ENCODE peak calls at places on chromosome 16, in nine cellular contexts. X is thyroid gland, A is ovary, I is lower leg skin, S is sigmoid colon, L is uterus, C is gastrocnemius medialis, P is HCT116, J is A549. W is an unnamed sample.
A peak's percentile ranks its signal among the peaks of the same experiment; 100 is the strongest.

GRCh38 chr16:87832137-87832527 is 37.2 kb downstream of the SLC7A5 start:
- DNase-seq in X (no peak), A (no peak), I (no peak), S (no peak), L (no peak), C (no peak), P (no peak), J (peak; percentile 64), W (no peak)

GRCh38 chr16:78925071-78925714 is 675.3 kb downstream of the MAF start:
- DNase-seq in X (peak; percentile 18), A (no peak), I (no peak), S (no peak), L (no peak), C (peak; percentile 30), P (peak; percentile 31), J (peak; percentile 45), W (peak; percentile 13)

GRCh38 chr16:77647726-77648125 is 74.6 kb upstream of the NUDT7 start:
- DNase-seq in X (no peak), A (no peak), I (no peak), S (no peak), L (no peak), C (no peak), P (no peak), J (no peak), W (no peak)

GRCh38 chr16:19294156-19294649 is 8.7 kb downstream of the CLEC19A start:
- DNase-seq in X (peak; percentile 11), A (no peak), I (peak; percentile 52), S (peak; percentile 72), L (peak; percentile 14), C (peak; percentile 53), P (no peak), J (peak; percentile 45), W (peak; percentile 14)

GRCh38 chr16:2458887-2459646 is 842 bp upstream of the TEDC2 start:
- DNase-seq in X (peak; percentile 29), A (no peak), I (no peak), S (no peak), L (no peak), C (no peak), P (no peak), J (no peak), W (no peak)

GRCh38 chr16:81928975-81929374 is 82.3 kb downstream of the SDR42E1 start:
- DNase-seq in X (no peak), A (no peak), I (no peak), S (no peak), L (no peak), C (no peak), P (no peak), J (no peak), W (no peak)

GRCh38 chr16:54928421-54929089 is 2.1 kb upstream of the IRX5 start:
- DNase-seq in X (peak; percentile 43), A (peak; percentile 54), I (peak; percentile 79), S (no peak), L (peak; percentile 55), C (peak; percentile 31), P (no peak), J (peak; percentile 69), W (peak; percentile 54)

GRCh38 chr16:86516618-86517003 is 6.3 kb downstream of the FOXF1 start:
- DNase-seq in X (no peak), A (no peak), I (no peak), S (peak; percentile 77), L (no peak), C (no peak), P (no peak), J (no peak), W (no peak)

GRCh38 chr16:67939507-67940435 is 3.1 kb upstream of the PSMB10 start:
- DNase-seq in X (peak; percentile 36), A (peak; percentile 61), I (no peak), S (no peak), L (no peak), C (peak; percentile 66), P (no peak), J (no peak), W (peak; percentile 68)

GRCh38 chr16:31710134-31710533 is 163.5 kb upstream of the ZNF267 start:
- DNase-seq in X (peak; percentile 69), A (no peak), I (no peak), S (no peak), L (no peak), C (no peak), P (no peak), J (no peak), W (no peak)

GRCh38 chr16:57795431-57795878 is 6.8 kb downstream of the KIFC3 start:
- DNase-seq in X (peak; percentile 68), A (no peak), I (no peak), S (peak; percentile 67), L (no peak), C (peak; percentile 61), P (peak; percentile 53), J (peak; percentile 89), W (peak; percentile 82)
- TF ChIP-seq POLR2A in X (peak; percentile 15), A (no peak), I (no peak), S (no peak), L (no peak), C (no peak), P (no peak), J (no peak), W (no peak)

GRCh38 chr16:58337090-58337444 is 42.2 kb upstream of the PRSS54 start:
- DNase-seq in X (peak; percentile 20), A (no peak), I (no peak), S (no peak), L (no peak), C (no peak), P (no peak), J (no peak), W (peak; percentile 20)
- H3K4me3 ChIP-seq in X (no peak overlapping the region), A (peak overlapping the region; percentile 6), I (no peak overlapping the region), S (peak overlapping the region; percentile 17), L (no peak overlapping the region), C (peak overlapping the region; percentile 39), P (peak overlapping the region; percentile 2), J (peak overlapping the region; percentile 21), W (no peak overlapping the region)

GRCh38 chr16:48235556-48236136 is 8.5 kb upstream of the LONP2 start:
- DNase-seq in X (no peak), A (no peak), I (no peak), S (no peak), L (no peak), C (no peak), P (no peak), J (peak; percentile 27), W (no peak)
- TF ChIP-seq POLR2A in X (no peak), A (no peak), I (no peak), S (no peak), L (no peak), C (no peak), P (no peak), J (no peak), W (no peak)

GRCh38 chr16:56355221-56355620 is 70.1 kb downstream of the AMFR start:
- DNase-seq in X (no peak), A (peak; percentile 11), I (no peak), S (peak; percentile 55), L (peak; percentile 3), C (peak; percentile 16), P (no peak), J (no peak), W (peak; percentile 6)

GRCh38 chr16:56356276-56357241 is 68.8 kb downstream of the AMFR start:
- DNase-seq in X (peak; percentile 77), A (peak; percentile 72), I (peak; percentile 55), S (peak; percentile 91), L (peak; percentile 73), C (peak; percentile 82), P (peak; percentile 72), J (peak; percentile 85), W (peak; percentile 79)

GRCh38 chr16:56357765-56358322 is 67.5 kb downstream of the AMFR start:
- DNase-seq in X (peak; percentile 3), A (peak; percentile 14), I (no peak), S (peak; percentile 65), L (no peak), C (peak; percentile 73), P (no peak), J (no peak), W (peak; percentile 6)

GRCh38 chr16:56355786-56356275 is 69.5 kb downstream of the AMFR start:
- DNase-seq in X (no peak), A (peak; percentile 9), I (no peak), S (peak; percentile 64), L (no peak), C (peak; percentile 26), P (no peak), J (no peak), W (no peak)

DNA sequence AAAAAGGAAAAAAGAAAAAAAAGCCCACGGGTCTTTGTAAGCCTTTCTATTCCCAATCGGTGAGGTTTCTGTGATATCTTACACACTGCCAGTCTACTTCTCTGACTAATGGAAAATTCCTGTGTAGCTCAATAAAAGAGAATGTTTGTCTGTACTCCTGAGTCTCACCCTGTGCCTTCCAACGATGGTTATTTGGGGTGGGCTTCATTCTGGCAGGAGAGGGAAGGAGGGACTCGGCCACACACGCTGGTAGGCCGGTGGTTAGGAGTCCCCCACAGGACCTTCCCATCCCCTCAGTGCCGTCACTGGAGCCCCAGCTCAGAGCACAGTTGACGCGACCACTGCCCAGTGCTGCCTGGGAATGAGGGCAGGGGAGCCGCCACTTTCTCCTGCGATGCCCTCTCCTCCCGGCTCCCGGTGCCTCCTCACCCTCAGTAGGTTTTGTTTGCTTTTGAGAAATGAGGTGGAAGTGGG is 68.0 kb downstream of the AMFR start:
- DNase-seq in X (peak; percentile 4), A (peak; percentile 14), I (no peak), S (peak; percentile 66), L (no peak), C (peak; percentile 37), P (no peak), J (no peak), W (peak; percentile 19)
- H3K4me3 ChIP-seq in X (peak overlapping the region; percentile 54), A (peak overlapping the region; percentile 42), I (no peak overlapping the region), S (peak overlapping the region; percentile 52), L (peak overlapping the region; percentile 29), C (peak overlapping the region; percentile 58), P (no peak overlapping the region), J (peak overlapping the region; percentile 38), W (no peak overlapping the region)

GRCh38 chr16:543301-544164 is 16.0 kb downstream of the CAPN15 start:
- DNase-seq in X (no peak), A (no peak), I (no peak), S (no peak), L (no peak), C (no peak), P (no peak), J (no peak), W (no peak)
- TF ChIP-seq POLR2A in X (no peak), A (no peak), I (no peak), S (no peak), L (no peak), C (no peak), P (no peak), J (no peak), W (no peak)

GRCh38 chr16:53768167-53768566 is 64.2 kb downstream of the FTO start:
- DNase-seq in X (no peak), A (no peak), I (no peak), S (no peak), L (no peak), C (no peak), P (no peak), J (no peak), W (no peak)
- H3K4me3 ChIP-seq in X (no peak overlapping the region), A (no peak overlapping the region), I (no peak overlapping the region), S (no peak overlapping the region), L (no peak overlapping the region), C (no peak overlapping the region), P (peak overlapping the region; percentile 22), J (peak overlapping the region; percentile 7), W (no peak overlapping the region)